ENCODE peak calls at places on chromosomes 13 and 19, in five cellular contexts. V is mucosa of descending colon, X is thoracic aorta, B is NT2/D1, J is esophagus squamous epithelium. U is an unnamed sample. For H3K4me1 and H3K36me3, the result is how much of the 10 kb centered on the place peaks cover.

GRCh38 chr13:80010286-80010831 is 330.6 kb downstream of the SPRY2 start:
- DNase-seq in J (no peak), B (no peak), X (no peak), V (no peak), U (no peak)

GRCh38 chr19:54889566-54889965 is 15.5 kb downstream of the FCAR start:
- DNase-seq in V (no peak), B (no peak), X (no peak), J (no peak), U (no peak)

GRCh38 chr13:19185865-19186645 is 4.4 kb upstream of the TUBA3C start:
- DNase-seq in V (no peak), J (no peak), B (no peak), X (no peak), U (no peak)

GRCh38 chr13:30792257-30793000 is 57.1 kb downstream of the ALOX5AP start:
- DNase-seq in V (peak), B (peak), X (peak), J (no peak), U (peak)

GRCh38 chr19:18737954-18738351 is 53.2 kb downstream of the COMP start:
- DNase-seq in X (no peak), V (no peak), J (no peak), B (no peak), U (no peak)

GRCh38 chr19:55459950-55460657 is 1.3 kb downstream of the ISOC2 start:
- DNase-seq in B (no peak), V (no peak), J (no peak), X (no peak), U (no peak)

GRCh38 chr13:98978280-98978679 is 416 bp upstream of the DOCK9 start:
- DNase-seq in B (no peak), V (no peak), X (no peak), J (no peak), U (no peak)

GRCh38 chr19:43532962-43533545 is at the start of gene ZNF575:
- DNase-seq in V (peak), B (peak), X (peak), J (peak), U (peak)

GRCh38 chr13:100668408-100668807 is 6.2 kb downstream of the TMTC4 start:
- DNase-seq in V (no peak), J (no peak), X (no peak), B (no peak), U (peak)

GRCh38 chr13:33197551-33197971 is 88.0 kb downstream of the STARD13 start:
- DNase-seq in J (no peak), V (no peak), B (no peak), X (no peak), U (no peak)

GRCh38 chr13:31044658-31045620 is 112.5 kb downstream of the TEX26 start:
- DNase-seq in V (no peak), B (no peak), X (no peak), J (no peak), U (no peak)

GRCh38 chr13:84439108-84439507 is 556.8 kb upstream of the SLITRK1 start:
- DNase-seq in J (no peak), X (no peak), V (no peak), B (no peak), U (no peak)

GRCh38 chr13:71962735-71963134 is 95.7 kb upstream of the DACH1 start:
- DNase-seq in X (no peak), B (no peak), J (no peak), V (no peak), U (no peak)

GRCh38 chr13:49308104-49308875 is 60.6 kb downstream of the CDADC1 start:
- DNase-seq in J (no peak), X (peak), B (no peak), V (peak), U (no peak)

GRCh38 chr19:30733826-30734550 is 361.8 kb downstream of the ZNF536 start:
- DNase-seq in J (no peak), X (no peak), B (no peak), V (no peak), U (no peak)

GRCh38 chr13:52707375-52707774 is 32.2 kb downstream of the CNMD start:
- DNase-seq in B (no peak), V (no peak), J (no peak), X (no peak), U (peak)

GRCh38 chr13:30810261-30810701 is 74.9 kb downstream of the ALOX5AP start:
- DNase-seq in V (no peak), J (no peak), X (no peak), B (no peak), U (no peak)

GRCh38 chr19:44142014-44142523 is 715 bp downstream of the ZNF234 start:
- DNase-seq in B (no peak), J (no peak), X (no peak), V (no peak), U (peak)

GRCh38 chr13:79079351-79079839 is 326.7 kb downstream of the RBM26 start:
- DNase-seq in V (no peak), B (no peak), X (no peak), J (no peak), U (no peak)

GRCh38 chr19:16293133-16294085 is 31.2 kb upstream of the KLF2 start:
- DNase-seq in J (no peak), X (peak), V (no peak), B (no peak), U (no peak)

GRCh38 chr13:40668335-40668734 is 1.9 kb upstream of the FOXO1 start:
- DNase-seq in V (peak), J (no peak), X (no peak), B (no peak), U (no peak)

GRCh38 chr19:15453091-15453498 is 3.3 kb upstream of the WIZ start:
- DNase-seq in J (no peak), X (no peak), B (no peak), V (no peak), U (no peak)

GRCh38 chr13:34156841-34157365 is 339.0 kb downstream of the RFC3 start:
- DNase-seq in B (no peak), V (peak), X (peak), J (no peak), U (no peak)

GRCh38 chr13:41610426-41610825 is 153.1 kb downstream of the RGCC start:
- DNase-seq in B (no peak), J (no peak), X (no peak), V (no peak), U (no peak)

GRCh38 chr13:50693755-50694154 is 149.7 kb downstream of the DLEU7 start:
- DNase-seq in J (no peak), V (no peak), B (peak), X (no peak), U (no peak)

GRCh38 chr13:23934481-23934880 is 37.2 kb upstream of the C1QTNF9B start:
- DNase-seq in X (no peak), V (no peak), J (no peak), B (no peak), U (no peak)

GRCh38 chr13:73519720-73520119 is 460.9 kb downstream of the KLF5 start:
- DNase-seq in V (no peak), X (no peak), B (no peak), J (no peak), U (peak)

GRCh38 chr19:16180611-16181010 is 4.6 kb upstream of the FAM32A start:
- DNase-seq in X (no peak), V (no peak), J (no peak), B (peak), U (no peak)

GRCh38 chr19:55454787-55455243 is 6.6 kb downstream of the ISOC2 start:
- DNase-seq in X (no peak), V (no peak), B (no peak), J (no peak), U (peak)

GRCh38 chr19:41321600-41322270 is 11.8 kb downstream of the CCDC97 start:
- DNase-seq in X (no peak), J (no peak), V (no peak), B (no peak), U (peak)

GRCh38 chr19:57620673-57621348 is 6.8 kb downstream of the ZNF134 start:
- DNase-seq in J (no peak), B (no peak), X (no peak), V (no peak), U (no peak)

GRCh38 chr19:33320636-33321035 is 18.3 kb upstream of the CEBPA start:
- DNase-seq in V (no peak), X (no peak), B (no peak), J (no peak), U (no peak)

GRCh38 chr13:63124863-63125262 is 1709.2 kb upstream of the PCDH20 start:
- DNase-seq in B (no peak), X (no peak), V (no peak), J (no peak), U (peak)

DNA sequence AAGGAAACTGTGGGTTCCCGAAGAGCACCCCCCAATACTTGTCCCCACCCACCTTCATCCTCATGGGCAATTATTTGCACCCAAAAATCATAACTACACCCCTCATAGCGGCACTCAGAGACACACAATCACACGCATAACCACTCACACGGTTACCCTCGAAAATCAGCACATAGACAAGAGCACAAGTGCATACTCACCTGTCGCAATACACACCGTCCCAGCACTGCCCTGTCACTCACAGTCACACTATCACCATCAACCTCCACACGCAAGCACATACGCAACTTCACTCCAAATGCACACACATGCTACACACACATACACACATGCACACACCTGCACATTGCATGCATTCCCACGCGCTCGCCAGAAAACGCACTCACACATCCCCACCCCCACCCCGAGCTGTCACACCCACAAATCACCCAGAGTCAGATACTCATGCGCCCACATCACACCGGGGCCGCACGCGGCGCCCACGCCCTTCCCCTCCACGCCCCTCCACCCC is 535 bp downstream of the COL5A3 start:
- DNase-seq in B (no peak), J (no peak), V (no peak), X (no peak), U (no peak)
- H3K4me1 ChIP-seq in B (under half), J (under half), V (under half), X (half or more), U (under half)

GRCh38 chr19:4303778-4304508 is 455 bp upstream of the FSD1 start:
- DNase-seq in J (no peak), B (no peak), V (no peak), X (no peak), U (no peak)
- H3K4me3 ChIP-seq in J (no peak), B (no peak), V (no peak), X (peak), U (peak)

DNA sequence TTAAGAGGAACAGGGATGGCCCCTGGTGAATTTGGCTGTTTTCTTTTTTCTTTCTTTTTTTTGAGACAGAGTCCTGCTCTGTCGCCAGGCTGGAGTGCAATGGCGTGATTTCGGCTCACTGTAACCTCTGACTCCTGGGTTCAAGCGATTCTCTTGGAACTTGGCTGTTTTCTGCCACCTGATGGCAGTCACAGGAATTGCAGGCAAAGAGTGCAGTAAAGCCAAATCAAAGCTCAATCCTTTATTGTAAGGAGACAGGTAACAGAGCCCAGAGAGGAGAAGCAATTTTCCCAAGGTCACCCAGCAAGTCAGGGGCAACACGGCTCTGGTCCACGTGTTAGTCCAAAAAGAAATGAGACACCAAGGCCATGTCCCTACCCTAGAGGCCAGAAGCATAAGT is 6.2 kb downstream of the TINCR start:
- DNase-seq in X (no peak), B (no peak), J (no peak), V (no peak), U (no peak)
- H3K36me3 ChIP-seq in X (under half), B (under half), J (under half), V (under half), U (under half)

DNA sequence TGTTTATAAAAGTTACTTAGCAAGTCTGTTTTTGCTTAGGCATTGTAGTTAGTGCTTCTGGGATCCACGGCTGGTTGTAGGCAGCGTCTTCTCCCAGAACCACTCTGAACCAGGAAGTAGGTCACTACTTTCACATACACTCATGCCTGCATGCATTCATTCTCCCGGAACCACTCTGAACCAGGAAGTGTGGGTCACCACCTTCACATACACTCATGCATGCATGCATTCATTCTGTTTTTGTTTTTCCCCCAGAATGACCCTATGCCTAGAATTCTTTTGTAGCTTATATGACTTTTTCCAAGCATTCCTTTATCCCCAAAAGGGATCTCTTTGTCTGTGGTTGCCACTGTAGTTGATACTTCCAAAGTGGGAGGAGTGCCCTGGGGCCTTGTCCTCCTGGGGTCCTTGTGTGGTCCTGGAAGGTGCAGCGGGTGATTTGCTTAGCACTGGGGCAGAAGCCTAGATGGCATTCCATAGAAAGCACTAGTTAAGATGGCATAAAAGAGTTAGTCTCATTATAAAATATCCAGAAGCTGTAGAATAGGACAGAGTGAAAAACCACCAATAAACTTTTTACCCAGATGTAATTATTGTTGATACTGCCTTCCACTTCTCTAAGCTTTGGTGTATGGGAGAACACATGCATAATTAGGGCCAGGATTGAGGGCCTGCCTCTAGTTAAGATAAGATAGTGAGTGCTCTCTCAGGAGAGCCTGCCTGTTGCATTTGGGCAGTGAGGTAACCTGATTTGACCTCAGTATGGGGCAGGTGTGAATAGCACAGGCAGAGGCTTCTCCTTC is 68.6 kb upstream of the TEX29 start:
- DNase-seq in X (no peak), J (no peak), V (no peak), B (no peak), U (no peak)
- H3K4me1 ChIP-seq in X (half or more), J (under half), V (under half), B (under half), U (under half)

DNA sequence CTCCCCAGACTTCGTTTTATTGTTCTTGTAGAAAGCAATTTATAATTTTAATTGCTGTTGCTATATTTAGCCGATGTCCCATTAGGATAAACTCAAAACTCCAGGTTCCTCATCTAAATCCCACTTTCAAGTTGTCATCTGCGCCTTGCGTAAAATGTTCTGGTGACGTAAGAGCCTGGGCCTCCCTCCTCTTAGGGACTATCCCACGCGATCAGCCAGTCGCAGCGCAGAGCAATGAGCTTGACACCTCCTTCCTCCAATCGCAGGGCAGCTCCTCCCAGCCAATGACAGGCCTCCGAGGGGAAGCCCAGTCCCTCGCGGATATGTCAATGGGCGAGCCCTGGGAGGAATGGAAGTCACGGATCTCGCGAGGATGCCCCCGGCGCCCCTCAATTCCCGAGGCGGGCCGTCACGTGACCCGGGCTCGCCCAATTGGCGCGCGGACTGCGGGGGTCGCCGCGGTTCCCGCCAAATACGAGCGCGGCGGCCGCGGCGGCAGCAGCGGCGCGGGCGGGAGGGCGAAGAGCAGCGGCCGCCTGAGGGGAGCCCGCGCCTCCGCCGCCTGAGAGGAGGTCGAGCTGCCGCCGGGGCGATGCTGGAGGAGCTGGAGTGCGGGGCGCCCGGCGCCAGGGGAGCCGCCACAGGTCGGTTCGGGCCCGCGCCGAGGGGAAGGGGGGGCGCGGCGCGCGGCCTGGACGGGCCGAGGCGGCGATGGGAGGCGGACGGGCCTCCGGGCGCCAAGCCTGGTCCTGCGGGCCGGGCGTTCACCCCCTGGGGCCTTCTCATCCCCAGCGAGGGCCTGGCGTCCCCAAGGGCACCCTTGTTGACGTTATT is at the start of gene CHAF1A:
- DNase-seq in X (peak), J (peak), B (peak), V (peak), U (peak)
- H3K4me3 ChIP-seq in X (peak), J (peak), B (peak), V (peak), U (peak)

GRCh38 chr19:51701468-51702100 is 8.5 kb downstream of the SPACA6 start:
- DNase-seq in X (no peak), V (no peak), J (no peak), B (no peak), U (no peak)

GRCh38 chr19:51703655-51704515 is 10.8 kb downstream of the SPACA6 start:
- DNase-seq in V (peak), X (peak), J (peak), B (peak), U (peak)

GRCh38 chr19:51704601-51705000 is 11.5 kb downstream of the SPACA6 start:
- DNase-seq in J (no peak), B (no peak), V (no peak), X (no peak), U (no peak)

GRCh38 chr19:51702103-51702753 is 9.1 kb downstream of the SPACA6 start:
- DNase-seq in J (no peak), X (peak), B (no peak), V (peak), U (no peak)

DNA sequence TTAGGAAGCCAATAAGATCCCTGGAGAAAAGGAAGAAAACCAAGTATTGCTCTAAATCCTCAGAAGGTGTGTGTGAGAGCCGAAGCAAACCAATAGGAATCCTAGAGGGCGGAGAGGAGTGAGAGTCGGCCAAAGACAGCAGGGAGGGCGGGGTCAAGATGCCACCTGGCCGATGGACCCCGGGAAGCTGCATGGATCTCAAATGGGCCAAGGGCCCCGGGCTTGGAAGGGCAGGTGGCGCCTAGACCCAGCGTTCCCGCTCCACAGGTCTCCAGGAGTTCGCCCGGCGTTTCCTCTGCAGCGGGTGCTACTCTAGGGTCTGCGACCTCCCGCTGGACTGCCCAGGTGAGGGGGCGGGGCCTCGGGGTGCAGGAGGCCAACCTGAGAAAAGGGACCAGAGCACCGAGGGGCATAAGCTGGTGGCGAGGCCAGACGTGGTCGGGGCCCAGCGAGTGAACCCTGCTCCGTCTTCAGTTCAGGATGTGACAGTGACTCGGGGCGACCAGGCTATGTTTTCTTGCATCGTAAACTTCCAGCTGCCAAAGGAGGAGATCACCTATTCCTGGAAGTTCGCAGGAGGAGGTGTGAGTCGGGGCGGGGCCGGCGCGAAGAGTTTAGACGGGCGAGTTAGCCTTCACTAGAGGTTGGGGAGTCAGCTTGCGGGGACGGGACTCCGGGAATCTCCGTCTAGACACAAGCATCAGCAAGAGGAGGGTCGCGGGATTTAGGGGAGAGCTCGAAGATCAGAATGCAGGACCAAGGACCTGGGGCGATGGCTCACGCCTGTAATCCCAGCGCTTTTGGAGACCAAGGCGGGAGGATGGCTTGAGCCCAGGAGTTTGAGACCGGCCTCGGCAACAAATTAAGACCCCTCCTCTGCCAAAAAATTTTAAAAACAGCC is 9.9 kb downstream of the SPACA6 start:
- DNase-seq in X (no peak), V (peak), J (no peak), B (no peak), U (no peak)
- H3K36me3 ChIP-seq in X (under half), V (under half), J (under half), B (half or more), U (under half)

GRCh38 chr13:114311908-114312307 is 2.4 kb upstream of the CHAMP1 start:
- DNase-seq in J (no peak), V (no peak), X (no peak), B (no peak), U (no peak)

GRCh38 chr13:114309806-114310410 is 4.4 kb upstream of the CHAMP1 start:
- DNase-seq in J (no peak), B (no peak), V (no peak), X (no peak), U (no peak)

GRCh38 chr13:114310961-114311360 is 3.3 kb upstream of the CHAMP1 start:
- DNase-seq in V (no peak), B (no peak), X (no peak), J (no peak), U (no peak)

GRCh38 chr13:114313061-114313860 is 1.0 kb upstream of the CHAMP1 start:
- DNase-seq in B (no peak), V (no peak), X (no peak), J (no peak), U (no peak)

GRCh38 chr13:114311387-114311786 is 2.9 kb upstream of the CHAMP1 start:
- DNase-seq in B (no peak), V (no peak), J (no peak), X (no peak), U (no peak)
- H3K4me1 ChIP-seq in B (under half), V (under half), J (under half), X (under half), U (under half)

GRCh38 chr19:37931941-37932655 is 25.1 kb downstream of the SIPA1L3 start:
- DNase-seq in J (no peak), X (peak), B (peak), V (peak), U (peak)
- H3K4me3 ChIP-seq in J (peak), X (peak), B (peak), V (peak), U (no peak)